ENCODE peak calls at places on chromosomes 7 and 10, in nine cellular contexts. Y is stimulated activated CD8-positive, alpha-beta memory T cell treated with anti-CD3 and anti-CD28 coated beads, Interleukin-15, amount 100 ng/mL, for 24 hours; Q is left cardiac atrium; U is fibroblast of lung; D is MV-4-11; J is effector CD4-positive, alpha-beta T cell; V is substantia nigra; R is GM12865; E is RCC 7860. P is an unnamed sample.

GRCh38 chr10:44933117-44933450 is 21.9 kb downstream of the TMEM72 start:
- DNase-seq in Y (no peak), Q (no peak), U (no peak), D (no peak), J (no peak), V (no peak), R (no peak), E (no peak), P (no peak)

GRCh38 chr7:133562617-133563016 is 309.7 kb downstream of the EXOC4 start:
- DNase-seq in Y (no peak), Q (no peak), U (peak), D (no peak), J (no peak), V (no peak), R (no peak), E (no peak), P (no peak)

GRCh38 chr10:61834519-61834918 is 67.0 kb upstream of the ARID5B start:
- DNase-seq in Y (no peak), Q (no peak), U (no peak), D (no peak), J (no peak), V (no peak), R (no peak), E (no peak), P (no peak)

GRCh38 chr10:104329754-104330153 is 8.5 kb downstream of the ITPRIP start:
- DNase-seq in Y (no peak), Q (no peak), U (peak), D (no peak), J (no peak), V (no peak), R (no peak), E (peak), P (no peak)

GRCh38 chr7:143487566-143487965 is 9.9 kb downstream of the TAS2R41 start:
- DNase-seq in Y (no peak), Q (peak), U (peak), D (no peak), J (no peak), V (no peak), R (no peak), E (no peak), P (no peak)

GRCh38 chr10:30459283-30459682 is 25.3 kb downstream of the MAP3K8 start:
- DNase-seq in Y (no peak), Q (peak), U (no peak), D (peak), J (no peak), V (no peak), R (no peak), E (no peak), P (no peak)

GRCh38 chr7:24963218-24963617 is 16.8 kb downstream of the OSBPL3 start:
- DNase-seq in Y (no peak), Q (peak), U (peak), D (peak), J (no peak), V (peak), R (peak), E (peak), P (peak)

GRCh38 chr7:1561036-1561940 is 5.3 kb upstream of the TMEM184A start:
- DNase-seq in Y (no peak), Q (no peak), U (no peak), D (no peak), J (no peak), V (no peak), R (no peak), E (no peak), P (no peak)

GRCh38 chr10:21532694-21533576 is 1.1 kb upstream of the MLLT10 start:
- DNase-seq in Y (no peak), Q (no peak), U (no peak), D (no peak), J (no peak), V (no peak), R (no peak), E (no peak), P (no peak)

GRCh38 chr7:95169678-95170077 is 154.7 kb downstream of the PON1 start:
- DNase-seq in Y (no peak), Q (no peak), U (no peak), D (no peak), J (no peak), V (no peak), R (no peak), E (no peak), P (no peak)

GRCh38 chr7:149355390-149356048 is 93.5 kb downstream of the ZNF783 start:
- DNase-seq in Y (no peak), Q (no peak), U (no peak), D (peak), J (no peak), V (no peak), R (peak), E (peak), P (no peak)

GRCh38 chr10:924524-924859 is 7.0 kb downstream of the LARP4B start:
- DNase-seq in Y (no peak), Q (no peak), U (no peak), D (no peak), J (no peak), V (no peak), R (no peak), E (no peak), P (no peak)

GRCh38 chr7:21948364-21948763 is 2.7 kb upstream of the CDCA7L start:
- DNase-seq in Y (no peak), Q (no peak), U (no peak), D (no peak), J (no peak), V (no peak), R (no peak), E (no peak), P (no peak)

GRCh38 chr7:80918909-80919721 is at the start of gene SEMA3C:
- DNase-seq in Y (no peak), Q (peak), U (peak), D (peak), J (no peak), V (peak), R (no peak), E (peak), P (peak)

GRCh38 chr7:988963-989529 is 6.1 kb downstream of the CYP2W1 start:
- DNase-seq in Y (no peak), Q (no peak), U (no peak), D (no peak), J (no peak), V (no peak), R (no peak), E (no peak), P (no peak)

GRCh38 chr7:1520574-1521234 is 9.8 kb upstream of the MAFK start:
- DNase-seq in Y (no peak), Q (no peak), U (peak), D (no peak), J (no peak), V (no peak), R (no peak), E (peak), P (no peak)

GRCh38 chr7:111394891-111395290 is 167.4 kb downstream of the IMMP2L start:
- DNase-seq in Y (no peak), Q (no peak), U (no peak), D (no peak), J (no peak), V (no peak), R (no peak), E (no peak), P (no peak)

GRCh38 chr7:68125173-68125572 is 1128.5 kb downstream of the TYW1 start:
- DNase-seq in Y (no peak), Q (no peak), U (no peak), D (no peak), J (no peak), V (no peak), R (no peak), E (no peak), P (no peak)